ENCODE peak calls at places on chromosome 5, in four cellular contexts. V is tibial artery, Z is astrocyte, S is lower lobe of right lung. C is an unnamed sample.

GRCh38 chr5:11851965-11852745 is 52.1 kb downstream of the CTNND2 start:
- DNase-seq in S (no peak), Z (peak; percentile 56), V (no peak), C (no peak)

GRCh38 chr5:124649548-124650501 is 96.6 kb downstream of the ZNF608 start:
- DNase-seq in V (peak; percentile 76), Z (peak; percentile 97), S (peak; percentile 90), C (no peak)

GRCh38 chr5:167702014-167702413 is 589.4 kb upstream of the WWC1 start:
- DNase-seq in Z (no peak), S (no peak), V (no peak), C (no peak)

GRCh38 chr5:90866915-90867715 is 308.5 kb downstream of the ADGRV1 start:
- DNase-seq in V (no peak), Z (peak; percentile 47), S (no peak), C (no peak)

GRCh38 chr5:146466521-146467349 is 19.6 kb downstream of the TCERG1 start:
- DNase-seq in S (no peak), V (no peak), Z (peak; percentile 16), C (no peak)

GRCh38 chr5:139638090-139638735 is 9.9 kb upstream of the CXXC5 start:
- DNase-seq in Z (peak; percentile 65), V (peak; percentile 95), S (peak; percentile 87), C (peak; percentile 87)

GRCh38 chr5:142783601-142784291 is 13.6 kb downstream of the ARHGAP26 start:
- DNase-seq in S (no peak), Z (no peak), V (peak; percentile 64), C (no peak)

GRCh38 chr5:139141841-139142240 is 56.3 kb downstream of the SIL1 start:
- DNase-seq in Z (peak; percentile 92), S (peak; percentile 65), V (peak; percentile 84), C (no peak)

GRCh38 chr5:110105692-110106091 is 416.0 kb downstream of the MAN2A1 start:
- DNase-seq in Z (peak; percentile 21), V (peak; percentile 83), S (no peak), C (no peak)

GRCh38 chr5:26847041-26847736 is 191.2 kb downstream of the CDH9 start:
- DNase-seq in Z (no peak), V (no peak), S (no peak), C (no peak)

GRCh38 chr5:166720026-166720425 is 1571.4 kb upstream of the WWC1 start:
- DNase-seq in Z (no peak), V (no peak), S (no peak), C (no peak)

GRCh38 chr5:163760498-163760897 is 255.1 kb downstream of the MAT2B start:
- DNase-seq in Z (peak; percentile 99), S (no peak), V (no peak), C (no peak)

GRCh38 chr5:16626696-16627264 is 10.0 kb upstream of the RETREG1 start:
- DNase-seq in V (no peak), Z (no peak), S (no peak), C (no peak)

GRCh38 chr5:156936972-156937371 is 26.1 kb downstream of the TIMD4 start:
- DNase-seq in Z (no peak), S (no peak), V (no peak), C (no peak)

GRCh38 chr5:76986828-76987526 is 34.1 kb downstream of the CRHBP start:
- DNase-seq in V (no peak), Z (no peak), S (no peak), C (no peak)

GRCh38 chr5:156051972-156052371 is 275.0 kb upstream of the SGCD start:
- DNase-seq in V (no peak), Z (no peak), S (no peak), C (peak; percentile 13)

GRCh38 chr5:158070855-158071254 is 211.9 kb upstream of the CLINT1 start:
- DNase-seq in S (no peak), V (no peak), Z (no peak), C (no peak)

GRCh38 chr5:58410441-58410840 is 49.4 kb downstream of the PLK2 start:
- DNase-seq in S (no peak), V (no peak), Z (peak; percentile 90), C (no peak)

GRCh38 chr5:172115541-172115982 is 72.5 kb downstream of the STK10 start:
- DNase-seq in Z (no peak), S (no peak), V (no peak), C (no peak)
- H3K27me3 ChIP-seq in Z (no peaks in the 10 kb centered on the region), S (no peaks in the 10 kb centered on the region), V (no peaks in the 10 kb centered on the region), C (no peaks in the 10 kb centered on the region)

DNA sequence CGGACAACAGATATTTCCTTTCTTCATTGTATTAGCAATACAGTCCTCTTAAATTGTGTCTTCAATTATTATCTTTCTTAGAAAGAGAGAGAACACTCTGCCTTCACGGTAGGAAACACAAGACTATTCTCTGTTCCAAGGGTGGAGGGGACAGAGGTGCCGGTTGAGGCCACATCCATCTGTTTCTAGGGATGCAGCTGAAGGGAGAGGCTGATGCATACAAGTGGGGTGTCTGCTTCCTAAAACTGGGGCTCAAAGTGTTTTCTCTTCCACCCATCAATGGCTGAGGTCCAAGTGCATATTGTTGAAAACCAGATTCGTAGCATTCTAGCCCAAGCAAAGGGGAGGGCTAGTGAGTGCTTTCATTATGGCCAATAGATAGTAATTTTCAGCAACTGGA is 9.5 kb downstream of the IRX2 start:
- DNase-seq in V (no peak), S (no peak), Z (no peak), C (no peak)
- H3K4me3 ChIP-seq in V (no peak overlapping the region), S (no peak overlapping the region), Z (no peak overlapping the region), C (no peak overlapping the region)

DNA sequence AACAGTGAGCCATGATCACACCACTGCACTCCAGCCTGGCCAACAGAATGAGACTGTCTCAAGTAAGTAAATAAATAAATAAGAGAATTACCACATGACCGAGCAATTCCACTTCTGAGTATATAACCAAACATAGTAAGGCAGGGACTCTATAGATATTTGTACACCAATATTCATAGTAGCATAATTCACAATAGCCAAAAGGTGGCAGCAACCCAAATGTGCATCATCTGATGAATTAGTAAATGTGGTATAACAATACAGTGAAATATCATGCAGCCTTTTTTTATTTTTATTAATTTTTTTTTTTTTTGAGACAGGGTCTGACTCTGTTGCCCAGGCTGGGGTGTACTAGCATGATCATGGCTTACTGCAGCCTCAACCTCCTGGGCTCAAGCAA is 33.1 kb downstream of the ALDH7A1 start:
- DNase-seq in V (no peak), Z (no peak), S (no peak), C (no peak)
- H3K36me3 ChIP-seq in V (peaks cover 67% of the 10 kb centered on the region), Z (peaks cover 8% of the 10 kb centered on the region), S (peaks cover 55% of the 10 kb centered on the region), C (peaks cover 23% of the 10 kb centered on the region)

GRCh38 chr5:137360607-137361006 is 138.5 kb downstream of the SPOCK1 start:
- DNase-seq in Z (no peak), V (no peak), S (no peak), C (no peak)
- H3K27me3 ChIP-seq in Z (no peaks in the 10 kb centered on the region), V (peaks cover 6% of the 10 kb centered on the region), S (no peaks in the 10 kb centered on the region), C (no peaks in the 10 kb centered on the region)

DNA sequence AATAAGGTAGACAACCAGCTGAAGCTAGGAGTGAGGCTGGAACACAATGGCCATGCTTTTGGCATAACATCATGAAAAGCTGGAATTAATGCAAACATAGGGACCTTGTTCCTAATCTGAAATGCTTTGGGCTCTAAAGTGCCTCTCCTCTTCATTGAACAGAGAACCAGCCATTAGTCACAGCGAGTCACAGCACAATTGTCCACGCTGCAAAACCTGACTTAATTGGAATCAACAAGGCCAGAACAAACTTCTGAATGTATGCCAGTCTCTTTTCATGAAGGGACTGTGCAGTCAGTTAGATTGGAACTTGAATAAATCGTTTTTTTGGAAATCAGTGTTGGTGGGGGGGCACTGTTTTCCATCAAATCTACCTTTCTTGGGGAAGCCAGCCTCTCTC is 96.5 kb downstream of the JAKMIP2 start:
- DNase-seq in Z (peak; percentile 26), S (no peak), V (no peak), C (no peak)
- H3K4me3 ChIP-seq in Z (no peak overlapping the region), S (no peak overlapping the region), V (no peak overlapping the region), C (no peak overlapping the region)

DNA sequence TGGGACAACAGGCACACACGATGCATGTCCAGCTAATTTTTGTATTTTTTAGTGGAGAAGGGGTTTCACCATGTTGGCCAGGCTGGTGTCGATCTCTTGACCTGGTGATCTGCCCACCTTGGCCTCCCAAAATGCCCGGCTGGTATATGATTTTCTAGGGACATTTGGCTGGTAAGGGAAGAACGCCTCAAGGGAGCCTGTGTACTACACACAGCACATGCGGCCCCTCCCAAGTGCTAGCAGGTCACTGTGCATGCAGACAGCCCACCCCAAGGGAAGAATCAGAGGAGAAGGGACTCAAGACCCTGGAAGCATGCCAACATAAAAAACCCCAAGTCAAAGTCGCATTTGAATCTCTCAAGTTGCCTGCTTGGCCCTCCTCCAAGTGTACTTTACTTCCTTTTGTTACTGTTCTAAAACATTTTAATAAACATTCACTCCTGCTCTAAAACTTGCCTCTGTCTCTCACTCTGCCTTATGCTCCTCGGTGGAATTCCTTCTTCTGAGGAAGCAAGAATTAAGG is 24.3 kb upstream of the OTULINL start:
- DNase-seq in V (no peak), Z (no peak), S (no peak), C (no peak)
- H3K36me3 ChIP-seq in V (no peaks in the 10 kb centered on the region), Z (no peaks in the 10 kb centered on the region), S (no peaks in the 10 kb centered on the region), C (no peaks in the 10 kb centered on the region)

GRCh38 chr5:171315386-171315891 is 6.4 kb downstream of the TLX3 start:
- DNase-seq in V (peak; percentile 53), Z (no peak), S (no peak), C (peak; percentile 79)

GRCh38 chr5:171316258-171317121 is 7.4 kb downstream of the TLX3 start:
- DNase-seq in Z (no peak), V (peak; percentile 56), S (no peak), C (peak; percentile 78)

GRCh38 chr5:171315925-171316257 is 6.8 kb downstream of the TLX3 start:
- DNase-seq in S (no peak), V (peak; percentile 51), Z (no peak), C (no peak)

GRCh38 chr5:171318026-171318425 is 9.0 kb downstream of the TLX3 start:
- DNase-seq in Z (no peak), S (no peak), V (no peak), C (peak; percentile 87)

DNA sequence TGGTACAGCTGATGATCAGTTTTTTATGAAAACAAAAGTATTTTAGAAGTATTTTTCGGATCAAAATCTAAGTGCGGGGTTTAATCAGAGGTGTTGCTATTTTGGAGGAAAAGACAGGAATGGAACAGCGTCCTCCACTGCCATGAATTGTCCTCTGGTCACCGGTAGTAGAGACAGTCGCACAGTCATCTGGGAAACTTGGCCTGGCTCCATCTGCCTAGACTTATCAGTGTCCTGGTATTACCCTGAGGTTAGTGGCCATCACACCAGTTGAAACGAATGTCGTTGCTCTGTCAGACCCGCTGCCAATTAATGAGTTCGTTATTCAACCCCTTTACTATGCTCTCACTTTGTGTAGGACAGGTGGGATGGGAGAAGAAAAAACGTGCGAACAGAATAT is 8.2 kb downstream of the TLX3 start:
- DNase-seq in V (peak; percentile 16), Z (no peak), S (no peak), C (no peak)
- H3K27me3 ChIP-seq in V (peaks cover 100% of the 10 kb centered on the region), Z (peaks cover 97% of the 10 kb centered on the region), S (peaks cover 97% of the 10 kb centered on the region), C (peaks cover 96% of the 10 kb centered on the region)

GRCh38 chr5:53128481-53128880 is 18.9 kb upstream of the MOCS2 start:
- DNase-seq in S (no peak), V (no peak), Z (no peak), C (no peak)
- H3K4me3 ChIP-seq in S (no peak overlapping the region), V (no peak overlapping the region), Z (no peak overlapping the region), C (no peak overlapping the region)

C was measured in H7.